ENCODE peak calls at places on chromosomes 5 and 9, in four cellular contexts. Z is heart right ventricle, F is heart left ventricle, N is GM12878. P is an unnamed sample.

GRCh38 chr9:87701931-87702421 is 23.9 kb upstream of the CTSL start:
- DNase-seq in Z (no peak), F (no peak), N (no peak), P (no peak)

GRCh38 chr9:74920944-74921626 is 31.6 kb downstream of the C9orf40 start:
- DNase-seq in Z (no peak), F (no peak), N (no peak), P (no peak)

GRCh38 chr9:137807721-137808703 is 69.6 kb upstream of the CACNA1B start:
- DNase-seq in Z (no peak), F (no peak), N (no peak), P (no peak)

GRCh38 chr5:132877938-132878337 is 4.5 kb downstream of the LEAP2 start:
- DNase-seq in Z (peak; percentile 53), F (peak; percentile 55), N (no peak), P (no peak)

GRCh38 chr5:167839065-167839464 is 452.4 kb upstream of the WWC1 start:
- DNase-seq in Z (no peak), F (no peak), N (no peak), P (no peak)

GRCh38 chr5:160926428-160926827 is 74.4 kb upstream of the ATP10B start:
- DNase-seq in Z (no peak), F (no peak), N (no peak), P (no peak)

GRCh38 chr9:122201641-122202040 is 27.1 kb downstream of the LHX6 start:
- DNase-seq in Z (no peak), F (no peak), N (no peak), P (no peak)

GRCh38 chr5:5430136-5430535 is 7.7 kb downstream of the ICE1 start:
- DNase-seq in Z (no peak), F (no peak), N (no peak), P (no peak)

GRCh38 chr5:153350192-153350883 is 140.1 kb upstream of the GRIA1 start:
- DNase-seq in Z (no peak), F (no peak), N (no peak), P (no peak)

GRCh38 chr9:36484124-36484523 is 84.1 kb upstream of the RNF38 start:
- DNase-seq in Z (no peak), F (no peak), N (no peak), P (no peak)

GRCh38 chr5:93578179-93578812 is 2.7 kb downstream of the NR2F1-AS1 start:
- DNase-seq in Z (no peak), F (no peak), N (no peak), P (no peak)

GRCh38 chr5:174553556-174553955 is 170.8 kb upstream of the MSX2 start:
- DNase-seq in Z (peak; percentile 34), F (peak; percentile 18), N (no peak), P (no peak)

GRCh38 chr5:37799865-37800421 is 39.9 kb downstream of the GDNF start:
- DNase-seq in Z (no peak), F (no peak), N (no peak), P (no peak)

GRCh38 chr5:7169240-7169878 is 226.6 kb upstream of the ADCY2 start:
- DNase-seq in Z (no peak), F (no peak), N (no peak), P (no peak)

GRCh38 chr9:86997158-86997557 is 49.9 kb upstream of the GAS1 start:
- DNase-seq in Z (no peak), F (no peak), N (no peak), P (no peak)

GRCh38 chr5:177109810-177110209 is 23.1 kb downstream of the FGFR4 start:
- DNase-seq in Z (no peak), F (no peak), N (no peak), P (no peak)

GRCh38 chr5:133818031-133818431 is 150.4 kb downstream of the C5orf15 start:
- DNase-seq in Z (peak; percentile 77), F (peak; percentile 59), N (no peak), P (no peak)

GRCh38 chr5:166962470-166962869 is 1329.0 kb upstream of the WWC1 start:
- DNase-seq in Z (peak; percentile 9), F (peak; percentile 11), N (no peak), P (no peak)

GRCh38 chr5:20041326-20041977 is 53.5 kb upstream of the CDH18 start:
- DNase-seq in Z (no peak), F (no peak), N (no peak), P (no peak)

GRCh38 chr9:117535439-117535838 is 120.6 kb upstream of the ASTN2 start:
- DNase-seq in Z (no peak), F (no peak), N (no peak), P (no peak)

GRCh38 chr5:101306391-101307137 is 403.5 kb upstream of the ST8SIA4 start:
- DNase-seq in Z (no peak), F (no peak), N (no peak), P (no peak)

GRCh38 chr5:1801954-1802295 is 718 bp downstream of the NDUFS6 start:
- DNase-seq in Z (no peak), F (no peak), N (no peak), P (no peak)

GRCh38 chr5:80414113-80414512 is 6.2 kb downstream of the ZFYVE16 start:
- DNase-seq in Z (no peak), F (no peak), N (no peak), P (no peak)

GRCh38 chr5:153050496-153051179 is 439.8 kb upstream of the GRIA1 start:
- DNase-seq in Z (no peak), F (no peak), N (no peak), P (no peak)

GRCh38 chr5:77850536-77851228 is 74.5 kb upstream of the TBCA start:
- DNase-seq in Z (no peak), F (no peak), N (no peak), P (no peak)
- H3K4me3 ChIP-seq in Z (peak overlapping the region; percentile 68), F (no peak overlapping the region), N (no peak overlapping the region), P (no peak overlapping the region)

DNA sequence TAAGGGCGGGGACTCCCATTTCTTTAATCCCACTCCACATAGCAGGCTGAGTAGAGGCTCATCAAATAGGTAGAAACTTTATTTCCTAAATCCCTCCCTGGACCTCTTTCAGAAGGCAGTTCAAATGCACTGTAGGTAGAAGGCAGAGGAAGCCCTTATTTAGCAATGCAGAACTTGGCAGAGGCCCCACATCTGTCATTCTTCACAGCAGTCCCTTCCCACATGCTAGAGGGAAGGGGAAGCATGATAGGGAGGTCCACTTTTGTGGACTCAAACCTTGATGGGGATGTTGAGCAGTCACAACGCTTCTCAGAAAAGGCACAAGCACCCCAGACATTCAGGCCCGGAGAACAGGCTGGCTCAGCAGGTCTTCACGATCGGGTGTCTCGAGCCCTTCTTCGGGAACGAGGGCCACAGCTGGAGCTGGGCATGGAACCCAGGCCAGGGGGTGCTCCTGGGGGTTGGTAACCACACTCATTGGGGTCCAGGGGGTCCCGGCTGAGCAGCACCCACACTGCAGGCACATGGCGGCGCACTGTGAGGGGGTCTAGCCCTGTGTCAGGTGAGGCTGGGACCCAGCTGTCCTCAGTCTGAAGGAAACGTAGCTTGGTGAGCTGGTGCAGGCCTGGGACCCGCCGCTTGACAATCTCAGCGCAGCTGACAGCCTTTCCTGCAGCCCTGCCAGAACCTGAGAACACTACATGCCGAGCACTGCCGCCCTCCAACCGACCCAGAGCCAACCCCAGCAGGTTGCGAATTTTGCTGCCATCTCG is 1.3 kb downstream of the RPP25L start:
- DNase-seq in Z (no peak), F (peak; percentile 24), N (no peak), P (no peak)
- H3K4me3 ChIP-seq in Z (peak overlapping the region; percentile 68), F (no peak overlapping the region), N (peak overlapping the region; percentile 81), P (peak overlapping the region; percentile 58)

DNA sequence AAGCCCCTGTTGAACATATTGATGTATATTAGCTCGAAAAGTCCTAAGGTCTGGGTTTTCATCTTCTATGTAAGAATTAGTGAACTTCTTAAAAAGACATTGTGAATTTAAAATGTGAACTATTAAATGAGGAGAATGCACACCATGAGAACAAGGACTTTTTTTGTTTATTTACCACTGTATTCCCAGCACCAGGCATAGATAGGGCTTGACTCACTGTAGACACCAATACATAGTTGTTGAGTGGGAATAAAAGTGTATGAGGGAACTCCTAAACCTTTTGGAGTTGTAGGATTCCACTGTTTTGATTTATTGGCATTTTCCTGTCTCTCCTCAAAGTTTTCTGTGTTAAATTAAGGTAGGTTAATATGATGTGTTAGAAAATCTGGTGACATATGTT is 40.3 kb downstream of the NNT start:
- DNase-seq in Z (no peak), F (no peak), N (no peak), P (no peak)
- H3K4me3 ChIP-seq in Z (no peak overlapping the region), F (no peak overlapping the region), N (no peak overlapping the region), P (no peak overlapping the region)

GRCh38 chr9:133276001-133276884 is 1.2 kb upstream of the ABO start:
- DNase-seq in Z (no peak), F (no peak), N (no peak), P (no peak)
- H3K4me3 ChIP-seq in Z (peak overlapping the region; percentile 68), F (peak overlapping the region; percentile 47), N (no peak overlapping the region), P (no peak overlapping the region)